ENCODE peak calls at places on chromosomes 13 and 19, in five cellular contexts. Q is astrocyte of the spinal cord; F is NCI-H748 treated with DMSO at 0.1 percent for 48 hours; N is HFFc6; Z is activated T-cell treated with anti-CD3 and anti-CD28 coated beads, Interleukin-2, amount 50 U/mL, for 72 hours. L is an unnamed sample.

GRCh38 chr13:25869941-25870340 is 181.9 kb downstream of the SHISA2 start:
- DNase-seq in Q (no peak), F (no peak), N (no peak), Z (no peak), L (no peak)

GRCh38 chr13:31011193-31011860 is 78.9 kb downstream of the TEX26 start:
- DNase-seq in Q (no peak), F (no peak), N (no peak), Z (no peak), L (no peak)

GRCh38 chr19:41384351-41384750 is 8.0 kb downstream of the TMEM91 start:
- DNase-seq in Q (no peak), F (no peak), N (no peak), Z (no peak), L (no peak)

GRCh38 chr13:113393226-113393571 is 29.3 kb upstream of the GRTP1 start:
- DNase-seq in Q (no peak), F (no peak), N (no peak), Z (no peak), L (no peak)

GRCh38 chr13:98752111-98752941 is at the start of gene SLC15A1:
- DNase-seq in Q (no peak), F (no peak), N (no peak), Z (no peak), L (no peak)

GRCh38 chr19:1265611-1266115 is 3.5 kb upstream of the CIRBP start:
- DNase-seq in Q (peak), F (no peak), N (peak), Z (peak), L (peak)

GRCh38 chr13:50410921-50411712 is 395.9 kb downstream of the KCNRG start:
- DNase-seq in Q (peak), F (no peak), N (peak), Z (no peak), L (peak)

GRCh38 chr19:292281-292884 is 1.2 kb upstream of the PLPP2 start:
- DNase-seq in Q (no peak), F (no peak), N (no peak), Z (no peak), L (no peak)